ENCODE peak calls at places on chromosomes 11 and 22, in six cellular contexts. R, I, E, T, Q and J are unnamed samples.

GRCh38 chr11:72569966-72570892 is 104.0 kb downstream of the PDE2A start:
- DNase-seq in R (no peak), I (no peak), E (peak; percentile 93), T (no peak), Q (peak; percentile 66), J (peak; percentile 43)

GRCh38 chr11:1307998-1308744 is 1.3 kb downstream of the TOLLIP start:
- DNase-seq in R (no peak), I (no peak), E (peak; percentile 14), T (no peak), Q (peak; percentile 22), J (no peak)

GRCh38 chr11:1567721-1568100 is 4.4 kb downstream of the DUSP8 start:
- DNase-seq in R (no peak), I (no peak), E (no peak), T (no peak), Q (no peak), J (no peak)

GRCh38 chr11:82754410-82754809 is 20.7 kb upstream of the FAM181B start:
- DNase-seq in R (no peak), I (no peak), E (no peak), T (no peak), Q (no peak), J (no peak)

GRCh38 chr11:30143098-30143705 is 87.6 kb upstream of the FSHB start:
- DNase-seq in R (no peak), I (no peak), E (peak; percentile 68), T (no peak), Q (peak; percentile 15), J (peak; percentile 4)

GRCh38 chr11:64864473-64865285 is 13.7 kb downstream of the EHD1 start:
- DNase-seq in R (peak; percentile 80), I (no peak), E (no peak), T (peak; percentile 51), Q (peak; percentile 97), J (peak; percentile 93)

GRCh38 chr11:84140386-84141169 is 854.4 kb upstream of the CCDC90B start:
- DNase-seq in R (no peak), I (no peak), E (no peak), T (no peak), Q (no peak), J (no peak)

GRCh38 chr11:66561178-66561974 is 7.0 kb downstream of the CTSF start:
- DNase-seq in R (no peak), I (no peak), E (no peak), T (no peak), Q (no peak), J (no peak)

GRCh38 chr11:122697636-122698167 is 42.2 kb downstream of the UBASH3B start:
- DNase-seq in R (no peak), I (no peak), E (peak; percentile 79), T (no peak), Q (peak; percentile 84), J (no peak)

GRCh38 chr11:75279273-75279672 is 38.7 kb downstream of the TPBGL start:
- DNase-seq in R (no peak), I (no peak), E (no peak), T (no peak), Q (peak; percentile 35), J (no peak)

GRCh38 chr22:27485842-27486241 is 315.7 kb downstream of the MN1 start:
- DNase-seq in R (no peak), I (no peak), E (no peak), T (no peak), Q (no peak), J (no peak)

GRCh38 chr11:88428959-88429358 is 91.4 kb upstream of the CTSC start:
- DNase-seq in R (no peak), I (no peak), E (no peak), T (no peak), Q (no peak), J (no peak)

GRCh38 chr11:84136926-84137325 is 850.8 kb upstream of the CCDC90B start:
- DNase-seq in R (no peak), I (no peak), E (no peak), T (no peak), Q (no peak), J (no peak)

GRCh38 chr11:93059074-93059957 is 89.9 kb downstream of the MTNR1B start:
- DNase-seq in R (no peak), I (no peak), E (no peak), T (no peak), Q (peak; percentile 90), J (peak; percentile 65)

GRCh38 chr22:22397292-22397870 is 111.2 kb downstream of the ZNF280B start:
- DNase-seq in R (peak; percentile 33), I (no peak), E (peak; percentile 74), T (peak; percentile 36), Q (no peak), J (no peak)

DNA sequence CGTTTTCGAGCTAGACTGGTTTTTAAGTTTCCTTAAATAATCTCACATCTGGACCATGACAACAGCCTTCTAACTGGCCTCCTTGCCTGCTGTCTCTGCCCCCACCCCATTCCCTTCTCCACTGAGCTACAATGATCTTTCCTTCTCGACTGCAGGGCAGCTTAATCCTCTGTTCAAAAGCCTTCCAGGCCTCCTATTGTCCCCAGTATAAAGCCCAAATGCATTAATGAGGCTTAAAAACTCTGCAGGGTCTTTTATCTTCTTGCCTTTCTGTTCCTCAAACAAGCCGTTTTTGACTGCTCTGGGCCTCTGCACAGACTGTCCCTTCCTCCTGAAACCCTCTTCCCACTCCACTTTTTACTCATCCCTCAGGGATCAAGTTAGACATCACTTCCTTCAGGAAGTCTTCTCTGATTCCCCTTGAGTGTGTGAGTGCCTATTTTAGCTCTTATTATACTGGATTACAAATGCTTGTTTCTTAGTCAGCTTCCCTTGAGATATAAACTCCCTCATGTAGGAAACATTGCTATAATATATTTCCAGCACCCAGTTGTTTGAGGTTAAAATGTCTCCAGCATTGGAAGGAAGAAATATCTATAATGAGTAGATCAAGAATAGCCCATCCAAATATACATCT is 23.6 kb upstream of the PAMR1 start:
- DNase-seq in R (no peak), I (no peak), E (no peak), T (no peak), Q (peak; percentile 72), J (no peak)
- H3K27ac ChIP-seq in R (no peak overlapping the region), I (no peak overlapping the region), E (peak overlapping the region; percentile 22), T (no peak overlapping the region), Q (peak overlapping the region; percentile 5), J (peak overlapping the region; percentile 49)

GRCh38 chr11:106246495-106246894 is 169.0 kb downstream of the AASDHPPT start:
- DNase-seq in R (no peak), I (no peak), E (no peak), T (no peak), Q (no peak), J (no peak)

GRCh38 chr11:106238704-106239360 is 161.4 kb downstream of the AASDHPPT start:
- DNase-seq in R (no peak), I (no peak), E (no peak), T (no peak), Q (no peak), J (no peak)

GRCh38 chr11:106236295-106236694 is 158.8 kb downstream of the AASDHPPT start:
- DNase-seq in R (no peak), I (no peak), E (no peak), T (no peak), Q (no peak), J (no peak)

GRCh38 chr11:106242723-106243405 is 165.4 kb downstream of the AASDHPPT start:
- DNase-seq in R (no peak), I (no peak), E (no peak), T (no peak), Q (no peak), J (no peak)

DNA sequence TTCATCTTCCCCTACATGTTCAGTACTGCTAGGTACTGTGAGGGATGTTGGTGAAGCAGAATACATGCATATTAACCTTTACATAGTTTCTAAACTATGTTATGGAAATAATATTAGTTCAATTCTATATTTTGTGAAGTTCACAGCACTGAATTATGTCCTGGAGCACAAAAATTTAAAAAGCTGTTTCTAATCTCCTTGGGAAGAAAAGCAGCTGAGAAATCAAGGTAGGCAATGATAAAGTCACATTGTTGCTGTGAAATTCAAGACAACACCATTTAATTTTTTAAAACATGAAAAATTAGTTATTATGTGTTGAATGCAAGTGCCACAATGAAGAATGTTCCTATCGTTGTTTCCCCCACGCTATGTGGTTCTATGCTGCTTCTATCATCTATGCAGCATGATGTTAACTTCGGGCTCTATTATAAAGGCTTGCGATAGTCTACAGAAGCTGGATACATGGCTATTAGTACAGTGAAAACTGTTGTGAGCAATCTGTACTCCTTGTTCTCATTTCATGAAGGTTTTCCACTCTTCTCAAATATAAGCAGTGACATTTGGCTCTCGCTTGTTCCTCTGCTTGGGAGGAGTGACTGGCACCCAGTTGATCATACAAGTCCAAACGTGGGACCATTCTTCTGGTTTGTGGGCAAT is 164.3 kb downstream of the AASDHPPT start:
- DNase-seq in R (no peak), I (no peak), E (no peak), T (no peak), Q (no peak), J (no peak)
- H3K4me3 ChIP-seq in R (no peak overlapping the region), I (no peak overlapping the region), E (no peak overlapping the region), T (no peak overlapping the region), Q (no peak overlapping the region), J (no peak overlapping the region)

GRCh38 chr22:48513929-48514328 is 1313.7 kb downstream of the BRD1 start:
- DNase-seq in R (no peak), I (no peak), E (no peak), T (no peak), Q (no peak), J (no peak)

GRCh38 chr22:48515571-48516200 is 1312.0 kb downstream of the BRD1 start:
- DNase-seq in R (no peak), I (no peak), E (no peak), T (no peak), Q (no peak), J (no peak)

GRCh38 chr22:48520207-48520606 is 1307.5 kb downstream of the BRD1 start:
- DNase-seq in R (no peak), I (no peak), E (no peak), T (no peak), Q (no peak), J (no peak)

GRCh38 chr22:48516571-48516970 is 1311.1 kb downstream of the BRD1 start:
- DNase-seq in R (no peak), I (no peak), E (no peak), T (no peak), Q (no peak), J (no peak)

DNA sequence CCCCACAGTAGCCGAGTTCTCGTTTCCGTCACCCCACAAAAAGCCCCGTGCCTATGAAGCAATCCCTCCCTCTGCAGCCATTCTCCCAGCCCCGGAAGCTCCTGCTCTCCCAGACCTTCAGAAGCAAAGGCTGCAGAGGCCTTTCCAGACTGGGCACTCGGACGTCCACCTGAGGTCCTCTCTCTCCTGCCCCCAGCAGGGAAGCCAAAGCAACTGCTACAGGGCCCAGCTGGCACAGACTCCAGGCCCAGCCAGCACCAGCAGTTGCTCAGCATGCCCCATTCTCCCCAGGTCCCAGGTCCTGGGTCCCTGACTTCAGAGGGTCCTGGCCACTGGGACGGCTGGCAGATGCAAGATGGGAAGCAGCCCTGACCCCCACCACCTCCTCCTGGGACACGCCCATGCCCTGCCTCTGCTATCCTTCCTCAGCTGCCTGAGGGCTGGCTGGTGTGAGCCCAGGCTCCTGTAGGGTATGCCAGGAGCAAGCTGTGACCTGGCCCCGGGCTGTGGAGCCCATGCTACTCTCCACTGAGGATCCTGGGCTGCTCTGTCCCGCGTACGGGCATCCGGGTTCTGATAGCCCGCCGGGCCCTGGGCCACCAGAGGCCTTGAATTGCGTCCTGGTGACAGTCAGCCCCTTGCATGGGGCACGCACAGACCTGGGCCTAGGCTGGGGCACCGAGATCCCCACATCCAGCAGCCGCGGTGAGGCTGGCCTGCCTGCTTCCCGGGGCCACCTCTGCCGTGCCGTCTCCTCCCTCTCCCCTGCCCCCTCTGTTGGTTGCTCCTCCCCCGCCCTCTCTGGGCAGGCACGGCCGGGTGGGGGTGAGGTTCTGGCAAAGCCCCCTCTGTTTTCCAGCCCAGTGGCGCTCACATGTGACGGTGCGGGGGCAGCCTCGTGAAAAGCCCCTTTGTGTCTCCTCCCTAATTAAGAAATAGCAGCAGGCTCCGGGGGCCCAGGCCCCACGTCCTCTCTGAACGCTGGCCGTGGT is 1310.3 kb downstream of the BRD1 start:
- DNase-seq in R (no peak), I (no peak), E (no peak), T (peak; percentile 44), Q (no peak), J (no peak)
- TF ChIP-seq CTCF in R (no peak), I (no peak), E (no peak), T (no peak), Q (no peak), J (no peak)

GRCh38 chr11:79418241-79418640 is 22.6 kb downstream of the TENM4 start:
- DNase-seq in R (no peak), I (no peak), E (no peak), T (no peak), Q (no peak), J (no peak)
- H3K27ac ChIP-seq in R (no peak overlapping the region), I (no peak overlapping the region), E (peak overlapping the region; percentile 68), T (no peak overlapping the region), Q (no peak overlapping the region), J (no peak overlapping the region)